ENCODE peak calls at places on chromosomes 7 and 10, in four cellular contexts. U, G, T and V are unnamed samples.

GRCh38 chr7:100900978-100901377 is 5.3 kb upstream of the ACHE start:
- DNase-seq in G (no peak), T (no peak), U (no peak), V (no peak)

GRCh38 chr7:2220954-2221353 is 11.8 kb downstream of the MAD1L1 start:
- DNase-seq in U (no peak), T (no peak), G (no peak), V (no peak)

GRCh38 chr10:118151461-118151860 is 104.7 kb upstream of the RAB11FIP2 start:
- DNase-seq in G (no peak), T (no peak), U (peak; percentile 3), V (no peak)

GRCh38 chr7:51067757-51068156 is 248.9 kb downstream of the COBL start:
- DNase-seq in T (peak; percentile 81), U (peak; percentile 83), G (peak; percentile 56), V (peak; percentile 63)

GRCh38 chr7:44159824-44160630 is 18.9 kb upstream of the MYL7 start:
- DNase-seq in T (no peak), G (no peak), U (no peak), V (no peak)

GRCh38 chr10:48780341-48780740 is 95.7 kb downstream of the WDFY4 start:
- DNase-seq in G (no peak), U (no peak), T (no peak), V (no peak)

GRCh38 chr7:148185050-148185449 is 405.5 kb upstream of the C7orf33 start:
- DNase-seq in T (peak; percentile 28), U (peak; percentile 38), G (no peak), V (no peak)

GRCh38 chr7:158391541-158391940 is 196.1 kb downstream of the PTPRN2 start:
- DNase-seq in U (no peak), T (no peak), G (no peak), V (no peak)

GRCh38 chr7:8823486-8823885 is 390.1 kb downstream of the NXPH1 start:
- DNase-seq in G (no peak), U (no peak), T (no peak), V (no peak)

GRCh38 chr10:97648557-97649404 is 8.3 kb downstream of the PI4K2A start:
- DNase-seq in G (peak; percentile 94), U (peak; percentile 94), T (no peak), V (peak; percentile 68)